ENCODE peak calls at places on chromosome 20, in six cellular contexts. X is aorta, K is NCI-H748 treated with DMSO at 0.1 percent for 48 hours, E is testis, C is substantia nigra, Q is OCI-LY7. W is an unnamed sample.

GRCh38 chr20:24634855-24635254 is 165.4 kb downstream of the SYNDIG1 start:
- DNase-seq in Q (no peak), K (no peak), X (no peak), E (peak), C (peak), W (no peak)

GRCh38 chr20:881051-881820 is 34.9 kb downstream of the ANGPT4 start:
- DNase-seq in Q (no peak), E (no peak), K (no peak), C (no peak), X (no peak), W (no peak)

GRCh38 chr20:9572690-9573089 is 58.3 kb downstream of the LAMP5 start:
- DNase-seq in X (no peak), K (no peak), E (no peak), Q (no peak), C (no peak), W (no peak)

GRCh38 chr20:51767018-51767866 is 948 bp downstream of the ATP9A start:
- DNase-seq in E (peak), Q (peak), K (peak), C (no peak), X (peak), W (no peak)

GRCh38 chr20:41232971-41233926 is 84.3 kb downstream of the ZHX3 start:
- DNase-seq in X (no peak), Q (no peak), C (no peak), E (no peak), K (no peak), W (no peak)

GRCh38 chr20:32891491-32891890 is 32.8 kb downstream of the EFCAB8 start:
- DNase-seq in K (no peak), C (no peak), Q (no peak), X (no peak), E (no peak), W (no peak)

GRCh38 chr20:57990396-57990987 is 238.0 kb downstream of the ANKRD60 start:
- DNase-seq in Q (no peak), C (no peak), E (no peak), K (no peak), X (peak), W (no peak)

GRCh38 chr20:32040142-32040953 is 11.7 kb upstream of the HCK start:
- DNase-seq in X (no peak), K (no peak), C (no peak), Q (peak), E (no peak), W (no peak)

GRCh38 chr20:51382986-51383821 is 159.3 kb downstream of the NFATC2 start:
- DNase-seq in Q (peak), E (no peak), C (no peak), K (no peak), X (peak), W (no peak)

GRCh38 chr20:38085031-38085430 is 51.5 kb downstream of the RPRD1B start:
- DNase-seq in K (no peak), Q (no peak), C (no peak), X (no peak), E (no peak), W (no peak)

GRCh38 chr20:22566876-22567658 is 17.3 kb downstream of the FOXA2 start:
- DNase-seq in C (no peak), X (no peak), E (no peak), K (no peak), Q (no peak), W (no peak)

GRCh38 chr20:57433658-57434389 is 42.6 kb downstream of the RBM38 start:
- DNase-seq in C (no peak), X (no peak), Q (no peak), E (no peak), K (no peak), W (no peak)

GRCh38 chr20:1888796-1889463 is 6.3 kb upstream of the SIRPA start:
- DNase-seq in X (no peak), C (no peak), Q (no peak), E (no peak), K (no peak), W (no peak)

GRCh38 chr20:25532015-25532751 is 53.1 kb downstream of the NINL start:
- DNase-seq in Q (no peak), C (no peak), E (no peak), X (no peak), K (no peak), W (no peak)

W was measured in GM12864.